ENCODE peak calls at places on chromosomes 3 and 15, in four cellular contexts. One of them, this sample, is unnamed.

GRCh38 chr3:177256991-177257390 is 59.7 kb upstream of the TBL1XR1 start:
- DNase-seq in brain microvascular endothelial cell: no peak
- DNase-seq in heart right ventricle: no peak
- DNase-seq in NCI-H1694 treated with DMSO at 0.1 percent for 48 hours: no peak
- DNase-seq in this sample: no peak

GRCh38 chr3:121064121-121064520 is 156.1 kb downstream of the STXBP5L start:
- DNase-seq in brain microvascular endothelial cell: no peak
- DNase-seq in heart right ventricle: no peak
- DNase-seq in NCI-H1694 treated with DMSO at 0.1 percent for 48 hours: no peak
- DNase-seq in this sample: no peak

GRCh38 chr15:52261498-52262242 is 33.9 kb downstream of the MYO5C start:
- DNase-seq in heart right ventricle: peak
- DNase-seq in NCI-H1694 treated with DMSO at 0.1 percent for 48 hours: no peak
- DNase-seq in brain microvascular endothelial cell: peak
- DNase-seq in this sample: no peak

GRCh38 chr3:13325092-13325491 is 95.0 kb downstream of the NUP210 start:
- DNase-seq in NCI-H1694 treated with DMSO at 0.1 percent for 48 hours: no peak
- DNase-seq in heart right ventricle: no peak
- DNase-seq in brain microvascular endothelial cell: no peak
- DNase-seq in this sample: no peak

GRCh38 chr3:119582178-119582577 is 2.9 kb downstream of the ADPRH start:
- DNase-seq in NCI-H1694 treated with DMSO at 0.1 percent for 48 hours: no peak
- DNase-seq in brain microvascular endothelial cell: no peak
- DNase-seq in heart right ventricle: no peak
- DNase-seq in this sample: no peak

GRCh38 chr15:74964794-74965193 is 8.2 kb upstream of the RPP25 start:
- DNase-seq in heart right ventricle: no peak
- DNase-seq in NCI-H1694 treated with DMSO at 0.1 percent for 48 hours: peak
- DNase-seq in brain microvascular endothelial cell: peak
- DNase-seq in this sample: no peak

GRCh38 chr15:74817370-74817737 is 4.7 kb downstream of the LMAN1L start:
- DNase-seq in heart right ventricle: peak
- DNase-seq in brain microvascular endothelial cell: peak
- DNase-seq in NCI-H1694 treated with DMSO at 0.1 percent for 48 hours: no peak
- DNase-seq in this sample: no peak

GRCh38 chr15:69855601-69856000 is 242.1 kb downstream of the TLE3 start:
- DNase-seq in brain microvascular endothelial cell: peak
- DNase-seq in NCI-H1694 treated with DMSO at 0.1 percent for 48 hours: no peak
- DNase-seq in heart right ventricle: no peak
- DNase-seq in this sample: no peak

GRCh38 chr15:99438222-99438592 is 127.6 kb upstream of the MEF2A start:
- DNase-seq in brain microvascular endothelial cell: no peak
- DNase-seq in NCI-H1694 treated with DMSO at 0.1 percent for 48 hours: no peak
- DNase-seq in heart right ventricle: no peak
- DNase-seq in this sample: no peak

GRCh38 chr3:40924559-40925058 is 274.7 kb upstream of the CTNNB1 start:
- DNase-seq in heart right ventricle: no peak
- DNase-seq in brain microvascular endothelial cell: no peak
- DNase-seq in NCI-H1694 treated with DMSO at 0.1 percent for 48 hours: no peak
- DNase-seq in this sample: no peak

GRCh38 chr3:11509175-11510000 is 134.3 kb downstream of the VGLL4 start:
- DNase-seq in heart right ventricle: peak
- DNase-seq in brain microvascular endothelial cell: peak
- DNase-seq in NCI-H1694 treated with DMSO at 0.1 percent for 48 hours: peak
- DNase-seq in this sample: peak

GRCh38 chr3:153768559-153769469 is 352.4 kb upstream of the ARHGEF26 start:
- DNase-seq in NCI-H1694 treated with DMSO at 0.1 percent for 48 hours: peak
- DNase-seq in heart right ventricle: no peak
- DNase-seq in brain microvascular endothelial cell: peak
- DNase-seq in this sample: no peak

GRCh38 chr3:193813506-193813850 is 220.5 kb downstream of the OPA1 start:
- DNase-seq in heart right ventricle: no peak
- DNase-seq in NCI-H1694 treated with DMSO at 0.1 percent for 48 hours: no peak
- DNase-seq in brain microvascular endothelial cell: no peak
- DNase-seq in this sample: no peak

GRCh38 chr3:72227536-72228070 is 442.7 kb upstream of the PROK2 start:
- DNase-seq in NCI-H1694 treated with DMSO at 0.1 percent for 48 hours: no peak
- DNase-seq in brain microvascular endothelial cell: no peak
- DNase-seq in heart right ventricle: no peak
- DNase-seq in this sample: no peak

GRCh38 chr3:192091831-192092230 is 630.9 kb downstream of the PYDC2 start:
- DNase-seq in heart right ventricle: no peak
- DNase-seq in brain microvascular endothelial cell: no peak
- DNase-seq in NCI-H1694 treated with DMSO at 0.1 percent for 48 hours: no peak
- DNase-seq in this sample: no peak

GRCh38 chr3:13106308-13106970 is 33.2 kb upstream of the IQSEC1 start:
- DNase-seq in NCI-H1694 treated with DMSO at 0.1 percent for 48 hours: no peak
- DNase-seq in brain microvascular endothelial cell: peak
- DNase-seq in heart right ventricle: no peak
- DNase-seq in this sample: no peak

GRCh38 chr15:37102315-37103021 is 2.1 kb upstream of the MEIS2 start:
- DNase-seq in NCI-H1694 treated with DMSO at 0.1 percent for 48 hours: peak
- DNase-seq in heart right ventricle: no peak
- DNase-seq in brain microvascular endothelial cell: no peak
- DNase-seq in this sample: no peak

GRCh38 chr3:193509103-193509965 is 45.4 kb downstream of the ATP13A4 start:
- DNase-seq in heart right ventricle: no peak
- DNase-seq in NCI-H1694 treated with DMSO at 0.1 percent for 48 hours: no peak
- DNase-seq in brain microvascular endothelial cell: no peak
- DNase-seq in this sample: no peak

GRCh38 chr15:63495780-63496179 is 8.6 kb upstream of the USP3 start:
- DNase-seq in NCI-H1694 treated with DMSO at 0.1 percent for 48 hours: no peak
- DNase-seq in brain microvascular endothelial cell: no peak
- DNase-seq in heart right ventricle: no peak
- DNase-seq in this sample: no peak

GRCh38 chr3:17583530-17583929 is 158.9 kb downstream of the TBC1D5 start:
- DNase-seq in NCI-H1694 treated with DMSO at 0.1 percent for 48 hours: no peak
- DNase-seq in brain microvascular endothelial cell: no peak
- DNase-seq in heart right ventricle: no peak
- DNase-seq in this sample: no peak

GRCh38 chr3:170044795-170045244 is 7.0 kb downstream of the GPR160 start:
- DNase-seq in heart right ventricle: no peak
- DNase-seq in NCI-H1694 treated with DMSO at 0.1 percent for 48 hours: no peak
- DNase-seq in brain microvascular endothelial cell: no peak
- DNase-seq in this sample: no peak

GRCh38 chr3:30586091-30586805 is 20.2 kb upstream of the TGFBR2 start:
- DNase-seq in NCI-H1694 treated with DMSO at 0.1 percent for 48 hours: no peak
- DNase-seq in heart right ventricle: no peak
- DNase-seq in brain microvascular endothelial cell: no peak
- DNase-seq in this sample: no peak

GRCh38 chr3:105402287-105402801 is 35.6 kb downstream of the ALCAM start:
- DNase-seq in NCI-H1694 treated with DMSO at 0.1 percent for 48 hours: no peak
- DNase-seq in heart right ventricle: no peak
- DNase-seq in brain microvascular endothelial cell: peak
- DNase-seq in this sample: no peak

GRCh38 chr15:77160562-77161481 is 89.9 kb upstream of the TSPAN3 start:
- DNase-seq in brain microvascular endothelial cell: no peak
- DNase-seq in NCI-H1694 treated with DMSO at 0.1 percent for 48 hours: no peak
- DNase-seq in heart right ventricle: no peak
- DNase-seq in this sample: no peak

GRCh38 chr3:54071596-54071995 is 50.8 kb upstream of the CACNA2D3 start:
- DNase-seq in heart right ventricle: no peak
- DNase-seq in NCI-H1694 treated with DMSO at 0.1 percent for 48 hours: no peak
- DNase-seq in brain microvascular endothelial cell: no peak
- DNase-seq in this sample: no peak

GRCh38 chr3:24288538-24289236 is 206.0 kb downstream of the THRB start:
- DNase-seq in brain microvascular endothelial cell: no peak
- DNase-seq in heart right ventricle: peak
- DNase-seq in NCI-H1694 treated with DMSO at 0.1 percent for 48 hours: no peak
- DNase-seq in this sample: no peak

GRCh38 chr3:136276049-136276755 is 26.1 kb downstream of the PCCB start:
- DNase-seq in heart right ventricle: no peak
- DNase-seq in brain microvascular endothelial cell: peak
- DNase-seq in NCI-H1694 treated with DMSO at 0.1 percent for 48 hours: no peak
- DNase-seq in this sample: no peak

GRCh38 chr15:93205413-93205812 is 116.4 kb upstream of the RGMA start:
- DNase-seq in heart right ventricle: no peak
- DNase-seq in NCI-H1694 treated with DMSO at 0.1 percent for 48 hours: no peak
- DNase-seq in brain microvascular endothelial cell: no peak
- DNase-seq in this sample: no peak

GRCh38 chr3:13042932-13043275 is 30.3 kb downstream of the IQSEC1 start:
- DNase-seq in brain microvascular endothelial cell: no peak
- DNase-seq in heart right ventricle: no peak
- DNase-seq in NCI-H1694 treated with DMSO at 0.1 percent for 48 hours: no peak
- DNase-seq in this sample: no peak

GRCh38 chr15:63274427-63274826 is 3.0 kb upstream of the APH1B start:
- DNase-seq in heart right ventricle: no peak
- DNase-seq in NCI-H1694 treated with DMSO at 0.1 percent for 48 hours: no peak
- DNase-seq in brain microvascular endothelial cell: no peak
- DNase-seq in this sample: no peak

GRCh38 chr3:126018995-126019394 is 50.0 kb downstream of the ROPN1B start:
- DNase-seq in NCI-H1694 treated with DMSO at 0.1 percent for 48 hours: no peak
- DNase-seq in brain microvascular endothelial cell: no peak
- DNase-seq in heart right ventricle: no peak
- DNase-seq in this sample: no peak

GRCh38 chr15:95429345-95429744 is 901.2 kb upstream of the NR2F2 start:
- DNase-seq in brain microvascular endothelial cell: no peak
- DNase-seq in NCI-H1694 treated with DMSO at 0.1 percent for 48 hours: no peak
- DNase-seq in heart right ventricle: no peak
- DNase-seq in this sample: no peak

GRCh38 chr15:52262364-52262763 is 33.2 kb downstream of the MYO5C start:
- DNase-seq in NCI-H1694 treated with DMSO at 0.1 percent for 48 hours: no peak
- DNase-seq in heart right ventricle: no peak
- DNase-seq in brain microvascular endothelial cell: no peak
- DNase-seq in this sample: no peak

GRCh38 chr15:68765602-68766368 is 54.9 kb downstream of the ANP32A start:
- DNase-seq in heart right ventricle: no peak
- DNase-seq in brain microvascular endothelial cell: no peak
- DNase-seq in NCI-H1694 treated with DMSO at 0.1 percent for 48 hours: no peak
- DNase-seq in this sample: no peak

GRCh38 chr3:185280572-185281365 is 26.9 kb upstream of the EHHADH start:
- DNase-seq in heart right ventricle: no peak
- DNase-seq in NCI-H1694 treated with DMSO at 0.1 percent for 48 hours: peak
- DNase-seq in brain microvascular endothelial cell: peak
- DNase-seq in this sample: peak

GRCh38 chr3:126040386-126040785 is 43.5 kb downstream of the SLC41A3 start:
- DNase-seq in brain microvascular endothelial cell: no peak
- DNase-seq in heart right ventricle: no peak
- DNase-seq in NCI-H1694 treated with DMSO at 0.1 percent for 48 hours: no peak
- DNase-seq in this sample: no peak

GRCh38 chr15:69465253-69465652 is 12.6 kb downstream of the RPLP1 start:
- DNase-seq in brain microvascular endothelial cell: no peak
- DNase-seq in heart right ventricle: no peak
- DNase-seq in NCI-H1694 treated with DMSO at 0.1 percent for 48 hours: no peak
- DNase-seq in this sample: no peak

This sample was measured in DMS 273 treated with DMSO at 0.1 percent for 48 hours.